ENCODE peak calls at places on chromosome 4, in eight cellular contexts. T is IMR-90, F is coronary artery, R is HFFc6, I is hepatocyte, M is neural crest cell, V is AG10803, Y is left ventricle myocardium inferior. A is an unnamed sample.

GRCh38 chr4:80521438-80521837 is 185.9 kb downstream of the CFAP299 start:
- DNase-seq in T (no peak), Y (no peak), M (no peak), F (no peak), R (no peak), I (no peak), V (no peak), A (no peak)

GRCh38 chr4:61320154-61320553 is 120.0 kb downstream of the ADGRL3 start:
- DNase-seq in F (no peak), V (no peak), M (no peak), R (no peak), T (peak; percentile 8), Y (no peak), I (no peak), A (no peak)

GRCh38 chr4:127370495-127371069 is 262.2 kb upstream of the INTU start:
- DNase-seq in T (peak; percentile 1), I (peak; percentile 8), V (no peak), R (no peak), M (no peak), Y (peak; percentile 23), F (no peak), A (no peak)

GRCh38 chr4:3451956-3452355 is 10.2 kb downstream of the HGFAC start:
- DNase-seq in V (peak; percentile 59), F (no peak), I (no peak), Y (no peak), R (peak; percentile 60), M (no peak), T (peak; percentile 79), A (no peak)

GRCh38 chr4:20589436-20589835 is 110.8 kb upstream of the PACRGL start:
- DNase-seq in R (no peak), M (no peak), T (no peak), V (no peak), F (no peak), I (peak; percentile 6), Y (no peak), A (no peak)

GRCh38 chr4:139853309-139853708 is 187.7 kb downstream of the MGST2 start:
- DNase-seq in Y (no peak), V (no peak), I (no peak), R (no peak), T (no peak), M (no peak), F (no peak), A (no peak)

GRCh38 chr4:154406022-154406835 is 85.4 kb downstream of the DCHS2 start:
- DNase-seq in I (no peak), R (no peak), V (no peak), Y (no peak), M (no peak), F (no peak), T (no peak), A (no peak)

GRCh38 chr4:151415978-151416377 is 7.0 kb downstream of the FHIP1A start:
- DNase-seq in F (no peak), Y (no peak), R (peak; percentile 52), V (peak; percentile 78), I (no peak), M (no peak), T (peak; percentile 50), A (no peak)

GRCh38 chr4:37219251-37219650 is 25.3 kb upstream of the NWD2 start:
- DNase-seq in M (no peak), T (no peak), V (no peak), F (no peak), R (no peak), Y (no peak), I (no peak), A (no peak)

GRCh38 chr4:6910960-6911874 is 1.6 kb downstream of the TBC1D14 start:
- DNase-seq in M (no peak), T (no peak), I (no peak), R (no peak), F (no peak), Y (no peak), V (no peak), A (no peak)

GRCh38 chr4:6909113-6909969 is at the start of gene TBC1D14:
- DNase-seq in T (peak; percentile 81), M (peak; percentile 78), R (peak; percentile 67), I (peak; percentile 95), F (peak; percentile 92), Y (peak; percentile 89), V (peak; percentile 82), A (peak; percentile 91)

GRCh38 chr4:6908397-6909112 is 1.1 kb upstream of the TBC1D14 start:
- DNase-seq in M (no peak), I (no peak), V (peak; percentile 55), T (peak; percentile 50), F (no peak), R (no peak), Y (no peak), A (no peak)

GRCh38 chr4:6909970-6910339 is 329 bp downstream of the TBC1D14 start:
- DNase-seq in R (no peak), V (no peak), Y (peak; percentile 56), T (no peak), M (peak; percentile 36), I (peak; percentile 78), F (no peak), A (no peak)

DNA sequence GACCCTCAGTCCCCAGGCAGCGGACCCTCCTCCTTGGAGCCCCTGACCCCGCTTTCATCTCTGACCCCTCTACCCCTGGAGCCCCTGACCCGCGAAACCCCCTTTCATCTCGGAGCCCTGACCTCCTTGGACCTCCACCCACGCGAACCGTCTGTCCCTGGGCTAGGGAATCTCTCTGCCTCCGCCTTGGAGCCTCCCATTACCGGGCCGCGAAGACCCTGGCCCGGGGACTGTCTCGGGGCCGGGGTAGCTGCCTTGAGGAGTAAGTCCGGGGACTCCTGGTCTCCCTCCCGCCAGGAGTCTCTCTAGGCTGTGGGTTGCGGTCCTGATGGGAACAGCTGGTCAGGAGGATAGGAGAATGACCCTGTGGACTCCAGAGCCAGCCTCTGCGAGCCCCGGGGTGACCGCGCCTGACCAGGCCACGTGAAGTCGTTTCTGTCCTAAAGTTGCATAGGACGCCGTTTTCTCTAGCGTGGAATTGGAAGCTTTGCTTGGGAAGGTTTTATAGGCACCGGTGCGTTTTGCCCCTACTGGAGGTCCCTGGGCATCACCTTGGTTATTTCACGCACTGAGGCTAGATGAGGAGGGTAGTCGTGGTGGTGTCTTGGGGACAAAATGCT is 824 bp downstream of the TBC1D14 start:
- DNase-seq in V (no peak), T (no peak), Y (no peak), I (peak; percentile 59), R (no peak), F (no peak), M (no peak), A (no peak)
- TF ChIP-seq CTCF in V (no peak), T (no peak), Y (no peak), I (peak; percentile 8), R (peak; percentile 36), F (no peak), M (peak; percentile 48), A (peak; percentile 62)

DNA sequence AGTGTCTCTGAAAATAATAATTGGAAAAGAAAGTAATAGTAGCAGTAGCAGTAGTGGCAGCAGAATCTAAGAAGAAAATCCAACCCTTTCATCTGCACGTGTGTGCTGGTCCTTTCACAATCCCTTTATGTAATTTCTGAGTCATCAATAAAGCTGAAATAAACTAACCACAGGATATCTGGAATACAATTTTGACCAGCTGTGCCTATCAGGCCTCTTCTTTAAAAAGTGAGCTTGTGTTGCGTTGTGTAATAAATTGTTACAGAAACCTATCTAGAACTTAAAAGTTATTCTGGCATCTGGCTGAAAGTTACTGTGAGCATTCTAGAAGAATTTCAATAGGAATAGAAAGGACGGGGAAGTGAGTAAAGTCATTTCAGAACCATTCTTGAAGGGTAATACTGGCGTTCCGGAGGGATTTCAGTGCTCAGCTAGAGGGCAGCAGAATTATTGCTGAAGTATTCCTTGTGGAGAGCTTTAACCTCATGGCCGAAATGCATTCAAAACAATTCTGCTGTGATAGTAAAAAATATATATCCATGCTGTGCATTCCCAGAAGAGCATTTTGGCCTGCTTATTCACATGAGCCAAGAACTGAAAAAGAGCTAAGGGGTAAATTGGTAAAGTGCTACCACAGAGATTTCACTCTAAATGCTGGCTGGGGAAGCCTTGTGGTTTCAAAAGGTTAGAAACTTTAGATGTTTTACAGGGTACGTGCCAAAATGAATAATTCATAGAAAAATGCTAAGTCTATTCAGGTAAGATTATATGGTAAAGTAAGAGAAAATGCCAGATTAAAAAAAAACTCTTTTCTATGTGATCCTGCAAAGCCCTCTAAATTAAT is 260.6 kb downstream of the NKX6-1 start:
- DNase-seq in T (peak; percentile 21), F (no peak), V (peak; percentile 79), R (no peak), I (no peak), M (no peak), Y (no peak), A (no peak)
- TF ChIP-seq CTCF in T (no peak), F (no peak), V (peak; percentile 25), R (no peak), I (peak; percentile 18), M (no peak), Y (no peak), A (no peak)

DNA sequence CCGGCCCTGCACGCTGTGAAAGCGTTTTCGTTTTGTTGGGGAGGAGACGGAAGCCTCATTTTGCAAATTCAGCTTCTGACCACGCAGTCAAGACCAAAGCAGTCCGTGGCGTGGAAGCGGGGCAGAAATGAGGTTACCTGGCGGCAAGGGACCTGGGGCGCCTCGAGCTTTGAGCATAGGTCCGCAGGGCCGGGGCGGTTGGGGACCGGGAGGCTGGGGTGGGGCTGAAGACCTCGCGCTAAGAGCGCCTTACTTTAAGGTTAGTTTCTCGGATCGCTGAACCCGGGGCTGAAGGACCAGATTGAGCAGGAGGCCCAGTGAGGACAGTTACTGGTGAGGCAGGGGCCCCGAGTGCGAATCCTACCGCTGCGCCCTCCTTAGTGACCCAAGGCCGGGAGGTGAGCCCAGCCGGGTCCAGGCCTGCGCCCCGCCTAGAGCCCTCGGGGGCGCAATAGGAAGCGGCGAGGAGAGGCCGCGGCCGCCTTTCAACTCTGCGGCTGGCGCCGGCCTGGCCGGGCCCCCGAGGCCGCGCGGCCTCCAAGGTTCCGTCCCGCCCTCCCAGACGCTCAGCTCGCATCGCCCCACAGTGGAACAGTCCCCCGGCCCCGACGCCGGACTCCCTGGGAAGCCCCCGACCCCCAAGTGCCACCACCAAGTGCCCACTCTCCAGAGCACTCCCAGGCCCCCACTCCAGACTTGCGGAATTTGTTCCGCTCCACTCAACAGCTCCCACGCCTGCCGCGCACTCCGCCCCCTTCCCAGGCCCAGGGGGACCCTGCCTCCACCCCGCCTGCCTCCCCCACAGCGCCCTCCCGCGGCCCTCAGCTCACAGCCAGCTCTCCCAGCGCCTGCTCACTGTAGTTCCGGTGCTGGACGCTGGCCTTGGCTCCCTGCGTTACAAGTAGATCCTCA is 7.6 kb downstream of the MSX1 start:
- DNase-seq in V (no peak), R (no peak), Y (no peak), I (peak; percentile 77), T (no peak), F (no peak), M (peak; percentile 61), A (peak; percentile 79)
- TF ChIP-seq CTCF in V (no peak), R (no peak), Y (peak; percentile 27), I (peak; percentile 49), T (no peak), F (no peak), M (peak; percentile 46), A (peak; percentile 66)

GRCh38 chr4:14313757-14314156 is 686.2 kb upstream of the BOD1L1 start:
- DNase-seq in M (no peak), I (no peak), R (no peak), V (no peak), Y (no peak), T (no peak), F (no peak), A (no peak)
- TF ChIP-seq CTCF in M (no peak), I (no peak), R (no peak), V (no peak), Y (no peak), T (no peak), F (no peak), A (no peak)